ENCODE peak calls at places on chromosomes 11 and 22, in four cellular contexts. M is WTC11, E is HepG2, D is GM12878. H is an unnamed sample.

GRCh38 chr22:30453731-30454510 is 17.9 kb downstream of the SEC14L3 start:
- DNase-seq in M (no peak), E (no peak), D (no peak), H (no peak)

GRCh38 chr11:114298701-114299090 is 2.5 kb downstream of the NNMT start:
- DNase-seq in M (no peak), E (no peak), D (no peak), H (no peak)

GRCh38 chr11:120546312-120547205 is 35.0 kb downstream of the GRIK4 start:
- DNase-seq in M (peak; percentile 51), E (no peak), D (no peak), H (no peak)

GRCh38 chr11:103433380-103433779 is 324.2 kb downstream of the DYNC2H1 start:
- DNase-seq in M (no peak), E (no peak), D (no peak), H (no peak)

GRCh38 chr22:37018815-37019308 is 385 bp downstream of the TST start:
- DNase-seq in M (peak; percentile 72), E (peak; percentile 40), D (no peak), H (peak; percentile 54)

GRCh38 chr22:31347251-31348008 is 1.3 kb upstream of the PATZ1 start:
- DNase-seq in M (peak; percentile 60), E (peak; percentile 64), D (no peak), H (no peak)

GRCh38 chr11:68579455-68579854 is 104.9 kb upstream of the GAL start:
- DNase-seq in M (no peak), E (no peak), D (no peak), H (no peak)

GRCh38 chr22:49951001-49951677 is 9.4 kb upstream of the PIM3 start:
- DNase-seq in M (no peak), E (no peak), D (no peak), H (no peak)

GRCh38 chr22:24807284-24807950 is 1.4 kb downstream of the SGSM1 start:
- DNase-seq in M (no peak), E (no peak), D (no peak), H (no peak)

GRCh38 chr22:19652316-19652715 is 62.0 kb upstream of the SEPTIN5 start:
- DNase-seq in M (no peak), E (no peak), D (no peak), H (no peak)

GRCh38 chr11:72860592-72860991 is 46.4 kb downstream of the ATG16L2 start:
- DNase-seq in M (no peak), E (no peak), D (no peak), H (no peak)

GRCh38 chr11:35352107-35352888 is 67.1 kb downstream of the SLC1A2 start:
- DNase-seq in M (no peak), E (no peak), D (no peak), H (peak; percentile 82)

GRCh38 chr11:79100093-79100704 is 340.6 kb downstream of the TENM4 start:
- DNase-seq in M (peak; percentile 56), E (peak; percentile 45), D (no peak), H (peak; percentile 85)

GRCh38 chr11:120224872-120225371 is 14.1 kb downstream of the OAF start:
- DNase-seq in M (no peak), E (no peak), D (no peak), H (no peak)

GRCh38 chr22:20422271-20422958 is 15.2 kb downstream of the SCARF2 start:
- DNase-seq in M (no peak), E (no peak), D (no peak), H (no peak)

DNA sequence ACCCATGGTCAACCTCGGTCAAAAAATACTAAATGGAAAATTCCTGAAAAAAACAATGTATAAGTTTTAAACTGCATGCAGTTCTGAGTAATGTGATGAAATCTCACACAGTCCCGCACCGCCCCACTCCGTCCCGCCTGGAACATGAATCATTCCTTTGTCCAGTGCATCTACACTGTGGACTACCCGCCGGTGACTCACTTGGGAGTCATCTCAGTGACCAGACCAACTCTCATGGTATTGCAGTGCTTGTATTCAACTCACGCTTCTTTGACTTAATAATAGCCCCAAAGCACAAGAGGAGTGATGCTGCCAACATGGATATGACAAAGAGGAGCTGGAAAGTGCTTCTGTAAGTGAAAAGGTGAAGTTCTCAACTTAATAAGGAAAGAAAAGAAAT is 48.8 kb downstream of the ARHGAP32 start:
- DNase-seq in M (no peak), E (peak; percentile 97), D (no peak), H (no peak)
- TF ChIP-seq CBFB in M (no peak), E (no peak), D (no peak), H (no peak)

GRCh38 chr11:71574418-71574817 is 8.3 kb downstream of the KRTAP5-11 start:
- DNase-seq in M (no peak), E (no peak), D (no peak), H (no peak)

GRCh38 chr11:71572811-71573210 is 7.4 kb downstream of the KRTAP5-10 start:
- DNase-seq in M (no peak), E (no peak), D (no peak), H (no peak)

GRCh38 chr11:71580057-71581003 is 2.3 kb downstream of the KRTAP5-11 start:
- DNase-seq in M (peak; percentile 63), E (peak; percentile 58), D (no peak), H (peak; percentile 70)

GRCh38 chr11:71581826-71582225 is 849 bp downstream of the KRTAP5-11 start:
- DNase-seq in M (no peak), E (no peak), D (no peak), H (no peak)

DNA sequence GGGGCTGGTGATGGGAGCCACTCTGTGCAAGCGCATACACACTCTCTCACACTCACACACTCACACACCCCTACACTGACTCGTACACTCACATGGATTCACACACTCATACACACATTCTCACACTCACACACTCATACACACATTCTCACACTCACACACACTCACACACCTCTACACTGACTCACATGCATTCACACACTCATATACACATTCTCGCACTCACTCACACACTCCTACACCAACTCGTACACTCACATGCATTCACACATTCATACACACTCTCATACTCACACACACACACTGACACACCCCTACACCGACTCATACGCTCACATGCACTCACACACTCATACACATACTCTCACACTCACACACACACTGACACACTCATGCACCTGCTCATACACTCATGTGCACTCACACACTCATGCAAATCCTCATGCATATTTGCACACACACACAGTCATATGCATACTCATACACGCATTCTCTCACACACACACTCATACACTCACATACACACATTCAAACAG is 5.1 kb downstream of the KRTAP5-11 start:
- DNase-seq in M (no peak), E (no peak), D (no peak), H (no peak)
- TF ChIP-seq CBFB in M (no peak), E (no peak), D (no peak), H (no peak)

GRCh38 chr11:19832166-19832750 is 119.6 kb downstream of the NAV2 start:
- DNase-seq in M (no peak), E (no peak), D (no peak), H (no peak)

GRCh38 chr11:19828382-19829108 is 115.9 kb downstream of the NAV2 start:
- DNase-seq in M (no peak), E (no peak), D (peak; percentile 39), H (no peak)

GRCh38 chr11:19829109-19829790 is 116.6 kb downstream of the NAV2 start:
- DNase-seq in M (no peak), E (no peak), D (no peak), H (no peak)

GRCh38 chr11:19822531-19822930 is 109.9 kb downstream of the NAV2 start:
- DNase-seq in M (no peak), E (no peak), D (no peak), H (no peak)

DNA sequence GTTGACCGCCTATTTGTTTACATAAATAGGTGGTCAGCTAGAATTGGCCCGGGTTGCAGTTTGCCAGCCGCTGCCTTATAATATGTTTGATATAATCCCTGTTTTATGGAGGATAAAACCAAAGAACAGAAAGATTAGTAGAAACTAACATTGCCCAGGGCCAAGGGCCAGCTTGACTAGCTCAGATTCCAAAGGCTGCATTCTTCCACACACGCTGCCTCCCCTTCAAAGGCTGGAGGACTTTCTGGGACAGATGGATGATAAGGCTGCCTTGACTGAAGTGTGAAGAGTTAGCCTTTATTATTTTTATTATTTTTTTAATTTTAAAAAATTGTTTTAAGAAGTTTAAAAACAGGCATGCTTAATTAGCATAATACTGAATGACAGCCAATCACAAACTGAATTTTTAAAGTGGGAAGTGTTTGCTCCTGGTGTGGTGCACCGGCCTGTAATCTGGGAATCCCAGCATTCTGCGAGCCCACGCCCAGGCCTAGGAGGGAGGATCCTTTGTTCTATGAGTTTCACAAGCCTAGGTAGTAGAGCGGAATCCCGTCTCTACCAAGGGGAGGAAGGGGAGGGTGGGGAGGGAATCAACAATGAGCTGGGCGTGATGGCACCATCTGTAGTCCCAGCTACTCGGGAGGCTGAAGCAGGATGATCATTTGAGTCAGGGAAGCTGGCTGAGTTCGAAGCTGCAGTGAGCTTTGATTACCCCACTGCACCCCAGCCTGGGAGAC is 114.9 kb downstream of the NAV2 start:
- DNase-seq in M (peak; percentile 43), E (no peak), D (no peak), H (peak; percentile 6)
- TF ChIP-seq CBFB in M (no peak), E (no peak), D (no peak), H (no peak)

DNA sequence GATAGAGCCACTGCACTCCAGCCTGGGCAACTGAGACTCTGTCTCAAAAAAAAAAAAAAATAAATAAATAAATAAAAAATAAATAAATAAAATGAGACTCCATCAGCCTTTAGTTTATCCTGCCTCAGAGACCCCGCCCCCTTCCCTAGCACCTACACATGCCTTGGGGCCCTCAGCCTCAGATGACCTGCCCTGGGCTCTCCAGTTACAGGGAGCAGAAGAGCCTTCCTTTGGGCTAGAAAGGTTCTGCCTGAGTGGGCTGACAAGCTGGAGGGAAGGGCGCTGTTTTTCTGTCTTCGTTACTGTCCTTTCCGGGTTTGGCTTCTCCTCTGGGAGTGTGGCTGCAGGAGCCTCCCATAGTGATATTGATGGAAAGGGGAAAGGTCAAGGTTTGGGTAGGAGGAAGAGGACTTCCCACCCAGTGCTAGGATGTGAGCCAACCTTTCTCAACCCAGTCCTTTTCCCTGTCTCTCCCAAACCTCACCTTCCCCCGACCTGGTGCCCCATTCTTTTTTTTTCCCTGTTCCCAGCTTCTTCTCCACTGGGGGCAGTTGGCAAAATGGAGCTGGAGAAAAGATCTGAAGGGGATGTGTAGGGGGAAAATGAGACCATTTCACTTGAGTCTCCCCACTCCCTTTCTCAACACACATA is 1.5 kb upstream of the SF3B2 start:
- DNase-seq in M (no peak), E (no peak), D (no peak), H (no peak)
- TF ChIP-seq CBFB in M (no peak), E (no peak), D (no peak), H (no peak)

GRCh38 chr22:48315415-48316244 is 1512.0 kb downstream of the BRD1 start:
- DNase-seq in M (no peak), E (no peak), D (no peak), H (no peak)

GRCh38 chr22:48318575-48319320 is 1508.9 kb downstream of the BRD1 start:
- DNase-seq in M (peak; percentile 4), E (no peak), D (no peak), H (no peak)

GRCh38 chr22:48318173-48318572 is 1509.5 kb downstream of the BRD1 start:
- DNase-seq in M (peak; percentile 0), E (no peak), D (no peak), H (no peak)

GRCh38 chr22:48316245-48316875 is 1511.3 kb downstream of the BRD1 start:
- DNase-seq in M (no peak), E (no peak), D (no peak), H (no peak)

GRCh38 chr22:48316876-48317250 is 1510.8 kb downstream of the BRD1 start:
- DNase-seq in M (no peak), E (no peak), D (no peak), H (no peak)
- TF ChIP-seq CBFB in M (no peak), E (no peak), D (no peak), H (no peak)

H was measured in K562.